ENCODE peak calls at places on chromosomes 2 and 18, in six cellular contexts. Q is mammary epithelial cell, A is MM.1S, R is SJSA1, F is A673, L is psoas muscle. T is an unnamed sample. For H3K4me1, the result is how much of the 10 kb centered on the place peaks cover.

GRCh38 chr2:15334650-15335326 is 226.3 kb downstream of the NBAS start:
- DNase-seq in Q (peak), A (no peak), R (no peak), F (peak), L (no peak), T (no peak)

GRCh38 chr2:201847483-201847882 is 41.1 kb downstream of the CDK15 start:
- DNase-seq in Q (peak), A (no peak), R (no peak), F (no peak), L (no peak), T (no peak)

GRCh38 chr2:79223539-79223938 is 64.0 kb upstream of the REG3A start:
- DNase-seq in Q (no peak), A (no peak), R (no peak), F (no peak), L (no peak), T (no peak)

GRCh38 chr18:10444314-10445006 is 10.0 kb upstream of the APCDD1 start:
- DNase-seq in Q (no peak), A (no peak), R (no peak), F (no peak), L (no peak), T (no peak)

GRCh38 chr18:70826571-70826970 is 537.7 kb downstream of the SOCS6 start:
- DNase-seq in Q (no peak), A (peak), R (no peak), F (no peak), L (no peak), T (no peak)

GRCh38 chr2:67076265-67076664 is 320.9 kb upstream of the ETAA1 start:
- DNase-seq in Q (no peak), A (no peak), R (no peak), F (no peak), L (no peak), T (no peak)

GRCh38 chr2:16773080-16773713 is 107.6 kb upstream of the CYRIA start:
- DNase-seq in Q (peak), A (peak), R (no peak), F (peak), L (no peak), T (peak)

GRCh38 chr2:195622966-195623365 is 34.1 kb upstream of the SLC39A10 start:
- DNase-seq in Q (peak), A (no peak), R (no peak), F (no peak), L (no peak), T (peak)

GRCh38 chr2:12556762-12557161 is 160.0 kb upstream of the TRIB2 start:
- DNase-seq in Q (peak), A (no peak), R (peak), F (no peak), L (no peak), T (no peak)

GRCh38 chr2:109448946-109449788 is 164.6 kb downstream of the SEPTIN10 start:
- DNase-seq in Q (peak), A (no peak), R (no peak), F (peak), L (peak), T (no peak)

GRCh38 chr2:229071292-229071976 is 199.7 kb downstream of the PID1 start:
- DNase-seq in Q (no peak), A (no peak), R (no peak), F (no peak), L (no peak), T (no peak)

GRCh38 chr2:1990151-1990589 is 245.9 kb upstream of the PXDN start:
- DNase-seq in Q (no peak), A (no peak), R (no peak), F (no peak), L (no peak), T (no peak)

GRCh38 chr2:229825476-229825875 is 96.3 kb downstream of the TRIP12 start:
- DNase-seq in Q (no peak), A (no peak), R (no peak), F (peak), L (no peak), T (no peak)

GRCh38 chr2:207073791-207074678 is 91.7 kb downstream of the KLF7 start:
- DNase-seq in Q (no peak), A (no peak), R (no peak), F (peak), L (peak), T (no peak)

GRCh38 chr2:27242614-27242951 is 20.3 kb downstream of the SLC30A3 start:
- DNase-seq in Q (no peak), A (no peak), R (no peak), F (no peak), L (no peak), T (no peak)

GRCh38 chr2:146940016-146940685 is 904.7 kb upstream of the ACVR2A start:
- DNase-seq in Q (no peak), A (no peak), R (no peak), F (no peak), L (no peak), T (no peak)

GRCh38 chr2:224948005-224948404 is 94.3 kb downstream of the DOCK10 start:
- DNase-seq in Q (no peak), A (no peak), R (no peak), F (no peak), L (no peak), T (no peak)

GRCh38 chr2:71690231-71690834 is 237.0 kb downstream of the DYSF start:
- DNase-seq in Q (no peak), A (no peak), R (no peak), F (no peak), L (no peak), T (no peak)

GRCh38 chr2:240137596-240138274 is 1.6 kb upstream of the COPS9 start:
- DNase-seq in Q (no peak), A (no peak), R (peak), F (no peak), L (no peak), T (no peak)

GRCh38 chr2:216362730-216363129 is 9.6 kb downstream of the MARCHF4 start:
- DNase-seq in Q (peak), A (no peak), R (no peak), F (peak), L (no peak), T (peak)

GRCh38 chr2:57549642-57550102 is 496.9 kb upstream of the VRK2 start:
- DNase-seq in Q (peak), A (peak), R (no peak), F (peak), L (no peak), T (no peak)

DNA sequence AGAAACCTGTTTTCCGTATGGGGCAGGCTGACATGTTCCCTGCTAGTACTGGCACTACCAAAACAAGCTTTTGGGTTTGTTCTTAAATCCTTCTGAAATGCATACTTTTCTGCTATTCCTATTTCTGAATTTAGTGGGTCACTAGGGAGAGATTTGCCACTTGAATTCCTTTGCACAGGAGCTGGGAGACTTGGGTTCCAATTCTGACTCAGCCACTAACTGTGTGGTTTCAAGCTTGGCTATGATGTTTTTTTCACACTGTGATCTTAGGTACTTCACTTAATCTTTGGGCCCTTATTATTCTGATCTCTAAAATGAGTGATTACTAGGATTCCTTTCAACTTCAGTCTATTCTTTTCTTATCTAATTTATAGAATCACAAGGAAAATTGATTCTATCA is 105.5 kb downstream of the BCL11A start:
- DNase-seq in Q (no peak), A (no peak), R (no peak), F (no peak), L (no peak), T (no peak)
- H3K4me1 ChIP-seq in Q (under half), A (under half), R (under half), F (under half), L (under half), T (under half)

DNA sequence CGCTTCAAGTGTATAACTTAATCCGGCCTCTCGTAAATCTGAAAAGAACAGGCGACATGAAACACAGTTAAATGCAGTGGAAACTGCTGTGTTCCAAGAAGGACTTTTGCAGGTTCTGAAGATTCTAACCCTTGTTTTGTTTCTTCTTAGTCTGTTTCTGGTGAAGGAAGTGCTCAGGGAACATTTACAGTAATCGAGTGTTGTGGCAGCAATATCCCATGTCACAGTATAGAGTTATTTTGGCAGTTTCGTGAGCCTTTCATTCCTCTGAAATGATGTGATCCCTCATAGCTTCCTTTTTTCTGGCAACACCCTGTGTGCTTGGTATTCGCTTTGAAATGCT is 2.7 kb downstream of the CRIM1 start:
- DNase-seq in Q (no peak), A (no peak), R (no peak), F (no peak), L (no peak), T (no peak)
- H3K4me1 ChIP-seq in Q (under half), A (under half), R (half or more), F (under half), L (half or more), T (half or more)

DNA sequence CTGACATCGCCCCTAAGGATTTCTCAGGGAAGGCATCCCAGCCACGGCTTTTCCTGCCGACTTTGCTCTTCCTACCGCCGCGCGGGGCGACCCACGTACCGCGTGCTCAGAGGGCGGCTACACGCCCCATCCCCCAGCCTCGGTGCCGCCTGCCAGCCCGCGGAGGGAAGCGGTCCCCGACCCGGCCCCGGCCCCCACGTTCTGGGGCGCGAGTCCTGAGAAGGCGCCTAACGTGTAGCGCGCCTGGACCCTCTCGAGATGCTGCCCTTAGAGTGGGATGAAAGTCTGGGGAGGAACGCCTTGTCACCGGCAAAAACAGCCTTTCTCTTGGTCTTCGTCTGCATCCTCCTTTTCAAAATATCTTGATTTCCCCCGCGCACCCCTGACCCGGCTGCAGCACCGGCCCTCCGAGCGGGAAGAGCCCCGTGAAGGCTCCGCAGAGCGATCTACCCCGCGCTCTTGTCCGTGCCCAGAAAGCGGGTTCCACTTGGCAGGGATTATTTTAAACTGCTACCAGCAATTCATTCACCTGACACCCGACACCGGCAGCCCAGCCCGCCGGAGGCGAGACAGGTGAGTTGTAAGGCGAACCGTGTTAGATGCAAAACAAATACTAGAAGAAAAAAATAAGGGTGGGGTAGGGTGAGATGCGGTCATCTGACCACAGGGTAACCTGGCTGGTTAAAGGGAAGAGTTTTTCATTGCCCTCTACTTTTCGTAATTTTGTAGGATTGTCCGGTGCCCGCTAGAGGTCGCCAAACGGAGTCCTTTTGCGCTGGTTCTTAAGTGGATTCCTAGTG is 852 bp upstream of the KCNG3 start:
- DNase-seq in Q (peak), A (peak), R (peak), F (peak), L (peak), T (peak)
- H3K4me1 ChIP-seq in Q (under half), A (under half), R (under half), F (under half), L (under half), T (under half)

DNA sequence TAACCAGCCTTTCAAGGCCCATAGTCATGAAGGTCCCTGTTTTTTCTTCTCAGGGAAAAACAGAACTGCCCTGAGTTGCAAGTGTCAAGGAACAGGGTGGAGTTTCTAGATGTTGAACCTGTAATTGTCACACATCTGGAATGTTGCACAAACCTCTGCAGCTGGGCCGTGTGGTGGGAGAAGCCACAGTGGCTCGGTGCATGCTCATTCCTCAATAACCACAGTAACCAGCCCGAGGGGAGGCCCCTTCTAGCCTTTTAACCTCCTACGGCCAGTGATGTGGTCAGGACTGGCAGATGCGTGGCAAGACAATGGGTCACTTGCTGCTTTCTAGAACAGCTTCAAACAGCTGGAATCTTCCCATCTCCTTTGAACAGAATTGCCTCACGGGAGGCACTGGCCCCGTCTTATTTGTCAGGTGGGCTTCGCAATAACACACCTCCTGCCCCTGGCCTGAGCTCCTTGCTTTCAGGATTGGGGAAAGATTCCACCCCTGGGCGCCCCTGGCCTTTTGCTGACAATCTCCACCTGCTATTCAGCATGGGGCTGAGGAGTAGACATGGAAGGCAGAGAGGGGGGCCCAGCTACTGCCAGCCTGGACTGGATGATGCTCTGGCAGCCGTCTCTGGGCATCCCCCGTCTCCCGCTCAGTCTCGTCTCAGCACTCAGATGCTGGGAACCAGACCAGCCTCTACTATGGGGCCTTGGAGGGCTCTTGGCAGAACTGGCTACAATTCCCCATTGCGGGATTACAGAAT is 102.9 kb downstream of the KLHL29 start:
- DNase-seq in Q (peak), A (no peak), R (peak), F (no peak), L (no peak), T (no peak)
- H3K4me1 ChIP-seq in Q (under half), A (under half), R (under half), F (under half), L (under half), T (under half)

GRCh38 chr2:226911932-226912331 is 76.1 kb downstream of the RHBDD1 start:
- DNase-seq in Q (peak), A (no peak), R (no peak), F (no peak), L (no peak), T (no peak)
- H3K4me1 ChIP-seq in Q (under half), A (under half), R (under half), F (under half), L (under half), T (under half)

DNA sequence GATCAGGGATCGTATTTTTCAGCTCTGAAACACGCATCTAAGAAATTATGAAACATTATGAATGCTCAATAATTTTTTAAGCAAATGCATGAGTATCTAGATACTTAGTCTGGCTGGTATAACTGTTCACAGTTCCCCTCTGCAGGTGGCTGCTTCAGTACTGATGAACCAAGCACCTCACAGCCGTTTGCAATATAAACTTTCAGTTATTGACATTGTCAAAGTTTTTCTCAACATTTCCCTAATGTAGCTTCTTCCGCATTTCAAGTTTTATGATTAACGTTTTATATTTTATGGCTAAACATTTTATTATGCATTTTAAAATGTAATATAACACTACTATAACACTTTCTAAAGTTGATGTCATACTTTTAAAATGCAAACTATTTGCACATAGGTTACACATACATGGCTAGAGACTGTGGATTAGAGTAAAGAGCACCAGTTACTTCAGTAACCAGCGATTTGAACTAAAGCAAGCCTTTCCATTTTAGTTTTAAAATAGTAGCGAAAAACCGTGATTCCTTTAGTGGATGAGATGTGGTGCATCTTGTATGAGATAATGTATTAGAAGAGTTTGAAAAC is 495.4 kb downstream of the XIRP2 start:
- DNase-seq in Q (no peak), A (no peak), R (no peak), F (no peak), L (no peak), T (no peak)
- H3K4me1 ChIP-seq in Q (under half), A (under half), R (under half), F (under half), L (under half), T (under half)

T was measured in keratinocyte.